ENCODE peak calls at places on chromosomes 2 and 18, in six cellular contexts. Z is esophagus squamous epithelium; U is CD8-positive, alpha-beta T cell; A is neural progenitor cell; K is A549; B is heart left ventricle. O is an unnamed sample.

GRCh38 chr2:30948857-30949256 is 141.6 kb upstream of the CAPN13 start:
- DNase-seq in Z (no peak), U (no peak), A (no peak), K (no peak), B (no peak), O (no peak)

GRCh38 chr2:26840937-26841610 is 6.9 kb upstream of the DPYSL5 start:
- DNase-seq in Z (no peak), U (no peak), A (no peak), K (peak; percentile 48), B (no peak), O (no peak)

GRCh38 chr2:184599054-184599874 is 935 bp downstream of the ZNF804A start:
- DNase-seq in Z (no peak), U (no peak), A (no peak), K (no peak), B (no peak), O (no peak)

GRCh38 chr2:27021253-27021801 is 11.4 kb upstream of the TMEM214 start:
- DNase-seq in Z (no peak), U (no peak), A (no peak), K (no peak), B (no peak), O (no peak)

GRCh38 chr2:183495589-183496267 is 371.5 kb downstream of the NUP35 start:
- DNase-seq in Z (no peak), U (no peak), A (no peak), K (no peak), B (no peak), O (no peak)

GRCh38 chr2:151632993-151633592 is 101.2 kb downstream of the NEB start:
- DNase-seq in Z (no peak), U (no peak), A (no peak), K (no peak), B (no peak), O (no peak)

GRCh38 chr2:173305303-173305702 is 49.4 kb upstream of the CDCA7 start:
- DNase-seq in Z (no peak), U (no peak), A (no peak), K (no peak), B (no peak), O (no peak)

GRCh38 chr2:138718405-138718804 is 61.8 kb downstream of the NXPH2 start:
- DNase-seq in Z (no peak), U (no peak), A (no peak), K (no peak), B (no peak), O (no peak)

GRCh38 chr2:174078275-174078674 is 113.1 kb upstream of the SP3 start:
- DNase-seq in Z (no peak), U (no peak), A (no peak), K (no peak), B (no peak), O (no peak)

GRCh38 chr2:5285891-5286290 is 406.3 kb upstream of the SOX11 start:
- DNase-seq in Z (no peak), U (no peak), A (no peak), K (no peak), B (no peak), O (no peak)

GRCh38 chr2:48651127-48651526 is 33.5 kb downstream of the GTF2A1L start:
- DNase-seq in Z (no peak), U (no peak), A (no peak), K (no peak), B (no peak), O (peak; percentile 36)

GRCh38 chr18:48638451-48638850 is 99.6 kb downstream of the CTIF start:
- DNase-seq in Z (no peak), U (no peak), A (no peak), K (no peak), B (no peak), O (no peak)

GRCh38 chr18:62863629-62864028 is 148.3 kb downstream of the PHLPP1 start:
- DNase-seq in Z (no peak), U (no peak), A (no peak), K (no peak), B (no peak), O (no peak)

GRCh38 chr18:36692331-36692730 is 136.5 kb downstream of the TPGS2 start:
- DNase-seq in Z (no peak), U (no peak), A (no peak), K (no peak), B (no peak), O (peak; percentile 73)

GRCh38 chr2:73174941-73175662 is 27.3 kb upstream of the NOTO start:
- DNase-seq in Z (no peak), U (no peak), A (no peak), K (no peak), B (no peak), O (no peak)
- H3K4me3 ChIP-seq in Z (peak overlapping the region; percentile 25), U (peak overlapping the region; percentile 65), A (peak overlapping the region; percentile 46), K (no peak overlapping the region), B (peak overlapping the region; percentile 68), O (peak overlapping the region; percentile 36)

DNA sequence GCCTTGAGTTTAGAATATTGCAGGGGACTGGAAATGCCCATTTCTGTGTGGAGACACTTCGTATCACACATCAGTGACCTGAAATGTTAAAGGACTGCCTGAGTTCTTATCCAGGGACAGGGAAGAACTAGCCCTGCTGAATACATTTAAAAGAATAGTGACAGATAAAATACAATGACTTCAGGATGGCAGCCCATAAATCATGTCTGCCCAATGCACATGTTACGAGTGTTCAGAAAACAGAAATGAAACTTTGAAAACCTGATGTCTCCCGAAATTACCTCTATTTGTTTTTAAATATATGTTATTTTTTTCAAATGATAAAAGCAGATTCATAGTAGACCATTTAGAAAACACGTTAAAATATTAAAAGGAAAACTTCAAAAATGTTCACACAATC is 22.3 kb upstream of the RAB12 start:
- DNase-seq in Z (no peak), U (no peak), A (no peak), K (no peak), B (no peak), O (no peak)
- H3K4me3 ChIP-seq in Z (no peak overlapping the region), U (no peak overlapping the region), A (no peak overlapping the region), K (no peak overlapping the region), B (no peak overlapping the region), O (no peak overlapping the region)

GRCh38 chr2:37583867-37584266 is 87.6 kb downstream of the CDC42EP3 start:
- DNase-seq in Z (no peak), U (no peak), A (no peak), K (no peak), B (no peak), O (no peak)

GRCh38 chr2:37583402-37583801 is 88.0 kb downstream of the CDC42EP3 start:
- DNase-seq in Z (no peak), U (no peak), A (no peak), K (no peak), B (no peak), O (no peak)

GRCh38 chr2:37586663-37587409 is 84.6 kb downstream of the CDC42EP3 start:
- DNase-seq in Z (no peak), U (no peak), A (no peak), K (no peak), B (no peak), O (no peak)

GRCh38 chr2:37585982-37586621 is 85.3 kb downstream of the CDC42EP3 start:
- DNase-seq in Z (no peak), U (peak; percentile 86), A (no peak), K (no peak), B (no peak), O (no peak)

GRCh38 chr2:37585295-37585908 is 86.0 kb downstream of the CDC42EP3 start:
- DNase-seq in Z (no peak), U (no peak), A (no peak), K (no peak), B (no peak), O (no peak)
- H3K4me3 ChIP-seq in Z (no peak overlapping the region), U (no peak overlapping the region), A (no peak overlapping the region), K (no peak overlapping the region), B (no peak overlapping the region), O (no peak overlapping the region)

GRCh38 chr2:187552959-187553681 is 1.1 kb downstream of the TFPI start:
- DNase-seq in Z (no peak), U (no peak), A (no peak), K (no peak), B (no peak), O (no peak)
- H3K4me3 ChIP-seq in Z (peak overlapping the region; percentile 18), U (no peak overlapping the region), A (peak overlapping the region; percentile 18), K (peak overlapping the region; percentile 66), B (peak overlapping the region; percentile 63), O (peak overlapping the region; percentile 75)

GRCh38 chr18:22324191-22325131 is 93.3 kb downstream of the CTAGE1 start:
- DNase-seq in Z (no peak), U (peak; percentile 25), A (peak; percentile 83), K (no peak), B (peak; percentile 83), O (no peak)
- H3K4me3 ChIP-seq in Z (peak overlapping the region; percentile 0), U (peak overlapping the region; percentile 29), A (peak overlapping the region; percentile 33), K (no peak overlapping the region), B (peak overlapping the region; percentile 49), O (no peak overlapping the region)

GRCh38 chr2:120343100-120343432 is 2.9 kb upstream of the INHBB start:
- DNase-seq in Z (no peak), U (no peak), A (no peak), K (no peak), B (no peak), O (no peak)

GRCh38 chr2:120342451-120342850 is 3.5 kb upstream of the INHBB start:
- DNase-seq in Z (no peak), U (no peak), A (peak; percentile 28), K (no peak), B (no peak), O (no peak)

GRCh38 chr2:120343433-120344105 is 2.4 kb upstream of the INHBB start:
- DNase-seq in Z (no peak), U (peak; percentile 47), A (peak; percentile 95), K (peak; percentile 80), B (peak; percentile 87), O (peak; percentile 26)

GRCh38 chr2:120344214-120344990 is 1.5 kb upstream of the INHBB start:
- DNase-seq in Z (no peak), U (no peak), A (peak; percentile 64), K (no peak), B (peak; percentile 51), O (no peak)

DNA sequence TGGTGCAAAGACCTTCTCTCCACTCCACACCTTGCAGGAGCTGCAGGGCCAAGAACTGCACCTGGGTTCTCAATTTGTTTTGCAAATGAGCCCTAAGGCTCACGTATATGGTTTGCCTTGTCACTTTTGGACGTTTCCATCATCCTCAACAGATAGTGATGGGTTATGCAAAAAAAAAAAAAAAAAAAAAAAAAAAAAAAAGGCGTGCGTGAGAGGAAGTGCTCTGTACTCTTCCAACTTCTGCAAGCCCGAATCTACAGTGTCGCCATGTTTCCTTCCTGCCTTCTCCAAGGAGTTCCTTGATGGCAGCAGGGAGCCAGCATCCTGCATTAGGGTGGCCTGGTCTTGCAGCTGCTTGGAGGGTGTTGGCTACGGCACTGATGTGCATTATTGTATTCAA is 4.0 kb upstream of the INHBB start:
- DNase-seq in Z (no peak), U (no peak), A (no peak), K (no peak), B (no peak), O (no peak)
- H3K4me3 ChIP-seq in Z (no peak overlapping the region), U (no peak overlapping the region), A (no peak overlapping the region), K (no peak overlapping the region), B (no peak overlapping the region), O (no peak overlapping the region)

GRCh38 chr2:122530812-122531211 is 775.4 kb downstream of the TSN start:
- DNase-seq in Z (no peak), U (no peak), A (no peak), K (no peak), B (no peak), O (no peak)
- H3K4me3 ChIP-seq in Z (no peak overlapping the region), U (no peak overlapping the region), A (no peak overlapping the region), K (no peak overlapping the region), B (no peak overlapping the region), O (no peak overlapping the region)

GRCh38 chr2:192035731-192036442 is 158.8 kb downstream of the TMEFF2 start:
- DNase-seq in Z (no peak), U (no peak), A (no peak), K (no peak), B (no peak), O (peak; percentile 15)
- H3K4me3 ChIP-seq in Z (no peak overlapping the region), U (no peak overlapping the region), A (no peak overlapping the region), K (no peak overlapping the region), B (no peak overlapping the region), O (peak overlapping the region; percentile 14)

O was measured in AG04450.